ENCODE peak calls at places on chromosomes 2 and 18, in eight cellular contexts. A is OCI-LY7; B is activated CD8-positive, alpha-beta T cell treated with anti-CD3 and anti-CD28 coated beads for 36 hours; Y is IMR-90; L is PC-9; T is GM06990; I is GM12864; U is spleen. R is an unnamed sample.

GRCh38 chr2:21396252-21396651 is 272.5 kb downstream of the TDRD15 start:
- DNase-seq in U (no peak), L (no peak), B (no peak), A (no peak), I (no peak), T (no peak), Y (no peak), R (no peak)

GRCh38 chr2:175435012-175435411 is 253.5 kb upstream of the ATP5MC3 start:
- DNase-seq in T (no peak), A (no peak), B (no peak), U (no peak), Y (no peak), I (no peak), L (no peak), R (no peak)

GRCh38 chr2:9739508-9739907 is 103.8 kb upstream of the TAF1B start:
- DNase-seq in A (no peak), T (peak; percentile 51), I (no peak), Y (no peak), L (no peak), B (peak; percentile 66), U (peak; percentile 86), R (no peak)

GRCh38 chr2:23756593-23757292 is 170.2 kb downstream of the ATAD2B start:
- DNase-seq in Y (no peak), L (no peak), I (no peak), U (no peak), B (no peak), T (no peak), A (no peak), R (no peak)

GRCh38 chr2:212945526-212945925 is 205.9 kb downstream of the IKZF2 start:
- DNase-seq in U (no peak), Y (no peak), B (no peak), I (no peak), L (no peak), A (no peak), T (no peak), R (no peak)

GRCh38 chr2:88765154-88765948 is 73.9 kb downstream of the RPIA start:
- DNase-seq in Y (peak; percentile 4), A (peak; percentile 94), T (peak; percentile 68), U (peak; percentile 81), L (no peak), I (peak; percentile 64), B (peak; percentile 68), R (no peak)

GRCh38 chr2:218168635-218169462 is 2.1 kb upstream of the CXCR1 start:
- DNase-seq in B (peak; percentile 89), U (no peak), A (peak; percentile 76), I (no peak), T (no peak), Y (peak; percentile 18), L (no peak), R (peak; percentile 70)

GRCh38 chr2:120958623-120959366 is 223.1 kb downstream of the GLI2 start:
- DNase-seq in B (peak; percentile 20), L (no peak), U (no peak), T (no peak), I (no peak), A (peak; percentile 16), Y (no peak), R (no peak)

GRCh38 chr18:52723456-52724065 is 383.6 kb downstream of the DCC start:
- DNase-seq in T (no peak), U (no peak), A (no peak), I (no peak), B (no peak), L (no peak), Y (no peak), R (no peak)

GRCh38 chr2:167353605-167354280 is 465.5 kb downstream of the XIRP2 start:
- DNase-seq in A (no peak), Y (no peak), I (no peak), U (no peak), B (no peak), L (no peak), T (no peak), R (no peak)

GRCh38 chr18:55241016-55241415 is 281.8 kb upstream of the CCDC68 start:
- DNase-seq in Y (no peak), L (no peak), A (no peak), B (no peak), U (no peak), I (peak; percentile 47), T (no peak), R (peak; percentile 15)

GRCh38 chr2:20223345-20224190 is 1.4 kb downstream of the SDC1 start:
- DNase-seq in T (peak; percentile 61), L (peak; percentile 42), A (no peak), U (peak; percentile 81), Y (peak; percentile 42), B (peak; percentile 6), I (no peak), R (peak; percentile 73)

GRCh38 chr2:20224716-20225293 is at the start of gene SDC1:
- DNase-seq in T (peak; percentile 58), B (no peak), Y (peak; percentile 45), L (no peak), I (no peak), U (peak; percentile 76), A (no peak), R (peak; percentile 66)

GRCh38 chr2:20222769-20223344 is 2.1 kb downstream of the SDC1 start:
- DNase-seq in L (no peak), Y (no peak), T (no peak), I (no peak), U (no peak), A (no peak), B (no peak), R (no peak)

GRCh38 chr2:20225294-20226151 is 593 bp upstream of the SDC1 start:
- DNase-seq in B (peak; percentile 54), Y (peak; percentile 50), A (peak; percentile 29), I (no peak), L (peak; percentile 67), T (peak; percentile 86), U (peak; percentile 77), R (peak; percentile 90)

GRCh38 chr2:20224191-20224715 is 677 bp downstream of the SDC1 start:
- DNase-seq in Y (no peak), L (no peak), B (no peak), U (no peak), A (no peak), I (no peak), T (peak; percentile 54), R (no peak)
- TF ChIP-seq CTCF in Y (no peak), L (no peak), B (no peak), U (no peak), A (no peak), I (no peak), T (no peak), R (no peak)

GRCh38 chr2:57759131-57759530 is 287.5 kb upstream of the VRK2 start:
- DNase-seq in Y (no peak), I (no peak), U (no peak), T (no peak), L (no peak), B (no peak), A (no peak), R (no peak)

GRCh38 chr2:57758686-57759085 is 287.9 kb upstream of the VRK2 start:
- DNase-seq in L (no peak), B (no peak), Y (no peak), T (no peak), I (no peak), U (no peak), A (no peak), R (no peak)

GRCh38 chr2:57760448-57760847 is 286.2 kb upstream of the VRK2 start:
- DNase-seq in A (no peak), B (peak; percentile 5), I (peak; percentile 21), Y (no peak), T (no peak), L (no peak), U (no peak), R (peak; percentile 34)

DNA sequence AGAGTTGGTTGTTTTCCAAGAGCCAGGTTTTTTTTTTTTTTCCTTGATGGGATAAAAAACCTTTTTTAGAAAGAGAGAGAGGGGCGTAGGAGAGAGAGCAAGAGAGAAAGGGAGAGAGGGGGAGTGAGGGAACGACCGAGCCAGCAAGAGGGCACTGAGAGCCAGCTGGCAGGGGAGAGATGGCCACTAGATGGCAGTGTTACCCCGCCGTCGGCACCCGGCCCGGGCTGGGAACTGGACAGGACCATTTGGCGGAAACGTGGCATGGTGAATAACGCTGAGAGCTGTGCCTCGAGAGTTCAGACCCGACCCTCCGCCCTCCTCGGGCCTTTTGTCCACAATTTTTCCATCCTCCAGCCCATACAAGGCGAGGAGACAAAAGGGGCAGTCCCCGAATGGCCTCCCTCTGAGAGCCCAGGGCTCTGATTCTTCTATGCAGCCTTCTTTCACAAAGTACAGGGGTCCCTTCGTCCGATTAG is 286.7 kb upstream of the VRK2 start:
- DNase-seq in Y (peak; percentile 64), A (peak; percentile 67), I (peak; percentile 33), T (peak; percentile 90), L (peak; percentile 61), U (peak; percentile 94), B (peak; percentile 79), R (peak; percentile 61)
- TF ChIP-seq CTCF in Y (peak; percentile 91), A (peak; percentile 91), I (peak; percentile 95), T (peak; percentile 93), L (peak; percentile 98), U (peak; percentile 91), B (peak; percentile 90), R (peak; percentile 95)

GRCh38 chr18:32072321-32072720 is 19.4 kb upstream of the RNF138 start:
- DNase-seq in B (peak; percentile 22), T (no peak), Y (no peak), L (no peak), U (no peak), I (no peak), A (peak; percentile 13), R (peak; percentile 36)
- TF ChIP-seq CTCF in B (peak; percentile 66), T (peak; percentile 55), Y (peak; percentile 9), L (peak; percentile 44), U (peak; percentile 39), I (peak; percentile 40), A (peak; percentile 67), R (peak; percentile 47)

GRCh38 chr2:43269706-43270105 is 43.3 kb upstream of the ZFP36L2 start:
- DNase-seq in T (no peak), I (no peak), A (no peak), U (no peak), L (no peak), Y (peak; percentile 81), B (peak; percentile 14), R (peak; percentile 31)

GRCh38 chr2:43270461-43270860 is 44.1 kb upstream of the ZFP36L2 start:
- DNase-seq in A (no peak), L (no peak), T (no peak), U (no peak), B (no peak), I (no peak), Y (no peak), R (no peak)

GRCh38 chr2:43267393-43267792 is 41.0 kb upstream of the ZFP36L2 start:
- DNase-seq in L (no peak), Y (no peak), U (no peak), B (no peak), A (no peak), T (no peak), I (no peak), R (no peak)

GRCh38 chr2:43268066-43268971 is 41.9 kb upstream of the ZFP36L2 start:
- DNase-seq in A (no peak), B (no peak), T (no peak), Y (no peak), U (no peak), L (no peak), I (no peak), R (no peak)

DNA sequence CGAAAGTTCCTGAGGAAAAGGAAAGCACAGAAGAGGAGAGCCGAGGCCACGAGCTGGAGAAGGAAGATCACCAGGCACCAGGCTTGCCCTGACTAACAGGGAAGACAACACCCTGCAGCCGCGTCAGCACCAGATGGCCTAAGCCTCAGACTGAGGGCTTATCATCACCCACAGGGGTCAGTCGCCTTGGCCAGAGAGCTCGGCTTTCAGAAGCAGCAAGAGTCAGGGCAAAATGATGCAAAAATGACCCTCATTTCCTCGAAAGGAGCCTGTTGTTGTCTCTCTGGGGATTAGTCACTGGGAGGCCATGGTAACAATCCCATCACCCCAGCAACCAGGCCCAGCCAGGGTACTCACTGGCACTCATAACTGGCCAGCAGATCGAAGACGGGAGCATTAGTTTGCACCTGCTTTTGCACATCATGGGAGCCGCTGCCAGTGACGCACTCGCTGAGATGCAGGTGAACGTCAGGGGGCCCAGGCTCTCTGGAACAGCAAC is 42.7 kb upstream of the ZFP36L2 start:
- DNase-seq in B (no peak), I (no peak), A (no peak), T (no peak), U (peak; percentile 89), L (peak; percentile 59), Y (peak; percentile 99), R (no peak)
- TF ChIP-seq CTCF in B (no peak), I (no peak), A (no peak), T (no peak), U (no peak), L (no peak), Y (peak; percentile 24), R (no peak)

R was measured in GM13977.